ENCODE peak calls at places on chromosomes 6 and 20, in five cellular contexts. P, J, U, V and H are unnamed samples.

GRCh38 chr20:37989601-37990001 is 43.7 kb downstream of the TTI1 start:
- DNase-seq in P (peak; percentile 5), J (no peak), U (no peak), V (no peak), H (no peak)

GRCh38 chr6:4610256-4610655 is 165.9 kb upstream of the CDYL start:
- DNase-seq in P (no peak), J (no peak), U (no peak), V (no peak), H (no peak)

GRCh38 chr6:72363844-72364740 is 257.8 kb upstream of the KCNQ5 start:
- DNase-seq in P (no peak), J (no peak), U (no peak), V (no peak), H (no peak)

GRCh38 chr6:28914941-28915340 is 8.8 kb downstream of the TRIM27 start:
- DNase-seq in P (no peak), J (no peak), U (no peak), V (no peak), H (no peak)

GRCh38 chr20:25284131-25284601 is 36.3 kb downstream of the PYGB start:
- DNase-seq in P (no peak), J (peak; percentile 7), U (no peak), V (no peak), H (no peak)

GRCh38 chr20:38184098-38184497 is 19.0 kb upstream of the TGM2 start:
- DNase-seq in P (no peak), J (no peak), U (no peak), V (no peak), H (no peak)

GRCh38 chr20:1005452-1006027 is 3.4 kb upstream of the RSPO4 start:
- DNase-seq in P (peak; percentile 14), J (no peak), U (no peak), V (peak; percentile 61), H (no peak)

GRCh38 chr20:22781869-22782268 is 197.5 kb upstream of the FOXA2 start:
- DNase-seq in P (no peak), J (no peak), U (no peak), V (no peak), H (no peak)

GRCh38 chr6:37074053-37074827 is 68.8 kb downstream of the FGD2 start:
- DNase-seq in P (peak; percentile 59), J (no peak), U (no peak), V (no peak), H (no peak)

GRCh38 chr20:34536798-34537394 is 20.7 kb downstream of the DYNLRB1 start:
- DNase-seq in P (peak; percentile 35), J (no peak), U (no peak), V (peak; percentile 18), H (peak; percentile 37)